ENCODE peak calls at places on chromosome X, in four cellular contexts. D is Peyer's patch, E is GM20000, M is AG09319. S is an unnamed sample.

GRCh38 chrX:18887821-18888205 is 96.1 kb downstream of the PHKA2 start:
- DNase-seq in E (no peak), D (no peak), M (no peak), S (no peak)

GRCh38 chrX:132037479-132037993 is 14.4 kb downstream of the STK26 start:
- DNase-seq in E (no peak), D (no peak), M (no peak), S (no peak)

GRCh38 chrX:8433296-8434094 is 31.1 kb upstream of the VCX3B start:
- DNase-seq in E (no peak), M (no peak), D (no peak), S (no peak)

GRCh38 chrX:19303216-19303880 is 40.4 kb upstream of the PDHA1 start:
- DNase-seq in E (no peak), D (no peak), M (peak; percentile 32), S (no peak)

GRCh38 chrX:48794993-48795501 is 6.8 kb upstream of the HDAC6 start:
- DNase-seq in M (peak; percentile 5), D (no peak), E (no peak), S (no peak)

GRCh38 chrX:68571292-68572256 is 72.7 kb downstream of the YIPF6 start:
- DNase-seq in D (no peak), E (peak; percentile 22), M (no peak), S (no peak)

GRCh38 chrX:151722241-151722846 is 6.5 kb downstream of the FATE1 start:
- DNase-seq in M (peak; percentile 1), E (no peak), D (peak; percentile 48), S (peak; percentile 30)

GRCh38 chrX:39260965-39261364 is 459.7 kb downstream of the MID1IP1 start:
- DNase-seq in M (no peak), E (no peak), D (no peak), S (no peak)

GRCh38 chrX:41956027-41956426 is 32.7 kb upstream of the CASK start:
- DNase-seq in D (no peak), M (no peak), E (no peak), S (no peak)

GRCh38 chrX:81957318-81957717 is 755.4 kb downstream of the SH3BGRL start:
- DNase-seq in E (no peak), M (no peak), D (no peak), S (no peak)

GRCh38 chrX:144896323-144896722 is 351.0 kb upstream of the SPANXN1 start:
- DNase-seq in E (no peak), D (no peak), M (no peak), S (no peak)

GRCh38 chrX:47637546-47638195 is 7.9 kb upstream of the CFP start:
- DNase-seq in M (no peak), D (no peak), E (peak; percentile 74), S (peak; percentile 66)

GRCh38 chrX:74023203-74023602 is 280.8 kb upstream of the ZCCHC13 start:
- DNase-seq in D (no peak), E (no peak), M (no peak), S (no peak)

GRCh38 chrX:49164589-49165360 is 2.2 kb downstream of the MAGIX start:
- DNase-seq in E (no peak), D (no peak), M (no peak), S (no peak)

GRCh38 chrX:44157293-44157692 is 184.1 kb upstream of the NDP start:
- DNase-seq in D (no peak), E (no peak), M (no peak), S (no peak)

GRCh38 chrX:103157511-103158316 is 57.2 kb upstream of the BEX4 start:
- DNase-seq in M (no peak), D (no peak), E (peak; percentile 16), S (peak; percentile 29)

GRCh38 chrX:5730561-5730960 is 498.1 kb downstream of the NLGN4X start:
- DNase-seq in D (no peak), E (no peak), M (no peak), S (no peak)

GRCh38 chrX:41332005-41332404 is 2.0 kb upstream of the DDX3X start:
- DNase-seq in D (no peak), M (no peak), E (no peak), S (no peak)

GRCh38 chrX:78673256-78673655 is 14.1 kb upstream of the RTL3 start:
- DNase-seq in M (no peak), E (no peak), D (no peak), S (no peak)

GRCh38 chrX:9522756-9523155 is 57.9 kb downstream of the TBL1X start:
- DNase-seq in D (no peak), M (no peak), E (no peak), S (no peak)

GRCh38 chrX:32678487-32678886 is 532.9 kb downstream of the DMD start:
- DNase-seq in E (no peak), M (no peak), D (no peak), S (no peak)

GRCh38 chrX:20729421-20729820 is 462.7 kb upstream of the RPS6KA3 start:
- DNase-seq in M (no peak), D (no peak), E (no peak), S (no peak)

GRCh38 chrX:68895339-68896250 is 66.8 kb downstream of the EFNB1 start:
- DNase-seq in D (peak; percentile 73), E (no peak), M (no peak), S (no peak)

GRCh38 chrX:3548743-3549441 is 164.6 kb downstream of the PRKX start:
- DNase-seq in M (peak; percentile 78), D (no peak), E (no peak), S (no peak)

GRCh38 chrX:146854281-146854680 is 39.7 kb upstream of the CXorf51A start:
- DNase-seq in D (no peak), M (no peak), E (no peak), S (no peak)

GRCh38 chrX:63934160-63934559 is 149.1 kb upstream of the ARHGEF9 start:
- DNase-seq in D (no peak), M (no peak), E (no peak), S (no peak)

GRCh38 chrX:46758163-46758955 is 559 bp downstream of the SLC9A7 start:
- DNase-seq in D (no peak), M (no peak), E (peak; percentile 14), S (no peak)

GRCh38 chrX:76026292-76026691 is 146.6 kb upstream of the PBDC1 start:
- DNase-seq in M (no peak), D (no peak), E (no peak), S (no peak)

GRCh38 chrX:18899796-18900380 is 84.0 kb downstream of the PHKA2 start:
- DNase-seq in E (peak; percentile 33), D (no peak), M (no peak), S (peak; percentile 34)

GRCh38 chrX:15849555-15849954 is 5.1 kb downstream of the AP1S2 start:
- DNase-seq in D (no peak), M (no peak), E (no peak), S (no peak)

GRCh38 chrX:154719132-154719675 is 31.7 kb downstream of the GAB3 start:
- DNase-seq in E (no peak), D (no peak), M (no peak), S (no peak)

GRCh38 chrX:8374041-8374825 is 90.4 kb upstream of the VCX3B start:
- DNase-seq in M (no peak), D (no peak), E (no peak), S (no peak)

GRCh38 chrX:108900333-108900732 is 164.0 kb upstream of the IRS4 start:
- DNase-seq in D (no peak), M (no peak), E (no peak), S (no peak)
- TF ChIP-seq CTCF in D (no peak), M (no peak), E (no peak), S (no peak)

GRCh38 chrX:107716045-107716684 is 59.4 kb downstream of the TSC22D3 start:
- DNase-seq in M (no peak), E (peak; percentile 26), D (no peak), S (peak; percentile 35)

GRCh38 chrX:107713205-107714195 is 62.1 kb downstream of the TSC22D3 start:
- DNase-seq in E (no peak), M (no peak), D (no peak), S (no peak)

GRCh38 chrX:107712231-107713204 is 63.1 kb downstream of the TSC22D3 start:
- DNase-seq in E (no peak), M (no peak), D (no peak), S (no peak)

GRCh38 chrX:107715331-107716044 is 60.1 kb downstream of the TSC22D3 start:
- DNase-seq in E (no peak), D (no peak), M (no peak), S (no peak)

DNA sequence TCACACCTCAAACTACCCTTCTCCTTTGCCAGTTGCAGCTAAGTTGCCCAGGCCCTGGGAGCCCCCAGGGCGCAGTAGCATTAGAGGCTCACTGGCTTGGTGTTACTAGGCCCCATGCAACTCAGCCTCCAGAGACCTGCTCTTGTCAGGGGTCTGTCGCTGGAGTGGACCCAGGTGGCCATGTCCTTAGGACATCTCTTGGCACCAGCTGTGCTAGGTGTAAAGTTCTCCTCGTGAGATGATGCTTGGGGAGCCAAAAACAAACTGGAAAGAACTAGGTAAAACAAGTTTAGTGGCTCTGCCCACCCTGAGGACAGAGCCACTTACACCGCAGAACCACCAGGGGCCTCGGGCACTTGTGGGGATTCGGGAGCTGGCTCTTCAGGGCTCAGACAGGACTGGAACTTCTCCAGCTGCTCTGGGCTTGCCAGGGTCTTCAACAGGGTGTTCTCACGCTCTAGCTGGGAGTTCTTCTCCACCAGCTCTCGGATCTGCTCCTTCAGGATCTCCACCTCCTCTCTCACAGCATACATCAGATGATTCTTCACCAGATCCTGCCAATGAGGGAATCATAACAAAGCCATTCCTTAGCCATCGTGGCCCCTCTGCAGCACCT is 61.3 kb downstream of the TSC22D3 start:
- DNase-seq in D (no peak), M (no peak), E (no peak), S (no peak)
- TF ChIP-seq CTCF in D (no peak), M (no peak), E (no peak), S (no peak)

GRCh38 chrX:88284844-88285243 is 462.2 kb upstream of the CPXCR1 start:
- DNase-seq in M (no peak), D (no peak), E (no peak), S (no peak)
- TF ChIP-seq CTCF in M (no peak), D (no peak), E (no peak), S (no peak)

GRCh38 chrX:117610806-117611205 is 505.8 kb downstream of the KLHL13 start:
- DNase-seq in M (no peak), E (no peak), D (no peak), S (no peak)

GRCh38 chrX:117607571-117607970 is 509.0 kb downstream of the KLHL13 start:
- DNase-seq in D (no peak), M (no peak), E (no peak), S (no peak)

GRCh38 chrX:117610049-117610448 is 506.6 kb downstream of the KLHL13 start:
- DNase-seq in E (no peak), D (no peak), M (no peak), S (no peak)
- TF ChIP-seq CTCF in E (no peak), D (no peak), M (no peak), S (no peak)

GRCh38 chrX:130165703-130166502 is at the start of gene AIFM1:
- DNase-seq in M (peak; percentile 90), E (peak; percentile 82), D (peak; percentile 92), S (peak; percentile 86)
- TF ChIP-seq CTCF in M (no peak), E (no peak), D (no peak), S (no peak)

GRCh38 chrX:13734278-13735172 is at the start of the genes OFD1 and TRAPPC2:
- DNase-seq in E (peak; percentile 83), D (peak; percentile 90), M (peak; percentile 89), S (peak; percentile 94)
- TF ChIP-seq CTCF in E (no peak), D (no peak), M (no peak), S (no peak)

S was measured in GM10248.